ENCODE peak calls at places on chromosomes 12 and 14, in five cellular contexts. I is HepG2, Z is SK-N-SH, O is K562, W is GM12878. F is an unnamed sample.

GRCh38 chr12:124518051-124518932 is 49.1 kb downstream of the NCOR2 start:
- DNase-seq in I (peak; percentile 93), Z (peak; percentile 90), O (no peak), W (no peak), F (peak; percentile 99)

GRCh38 chr14:51283402-51283825 is 43.4 kb downstream of the TMX1 start:
- DNase-seq in I (peak; percentile 74), Z (peak; percentile 68), O (peak; percentile 60), W (no peak), F (peak; percentile 93)

GRCh38 chr12:1776139-1776975 is 44.0 kb upstream of the LRTM2 start:
- DNase-seq in I (no peak), Z (peak; percentile 44), O (no peak), W (no peak), F (peak; percentile 76)

GRCh38 chr12:111570090-111570961 is 28.8 kb downstream of the ATXN2 start:
- DNase-seq in I (no peak), Z (no peak), O (peak; percentile 19), W (no peak), F (peak; percentile 92)

GRCh38 chr14:70713096-70713875 is 71.6 kb downstream of the TTC9 start:
- DNase-seq in I (no peak), Z (no peak), O (no peak), W (no peak), F (no peak)

GRCh38 chr14:76697246-76697645 is 64.0 kb upstream of the VASH1 start:
- DNase-seq in I (no peak), Z (no peak), O (no peak), W (no peak), F (no peak)

GRCh38 chr12:28290262-28290661 is 100.0 kb downstream of the CCDC91 start:
- DNase-seq in I (no peak), Z (no peak), O (no peak), W (no peak), F (no peak)

GRCh38 chr12:121893901-121894540 is 5.4 kb downstream of the PSMD9 start:
- DNase-seq in I (peak; percentile 69), Z (no peak), O (no peak), W (no peak), F (peak; percentile 77)

GRCh38 chr14:51547260-51547659 is 104.5 kb upstream of the FRMD6 start:
- DNase-seq in I (no peak), Z (peak; percentile 30), O (no peak), W (no peak), F (peak; percentile 100)

GRCh38 chr12:121812320-121812871 is 8.6 kb downstream of the SETD1B start:
- DNase-seq in I (no peak), Z (peak; percentile 95), O (peak; percentile 93), W (no peak), F (peak; percentile 64)

GRCh38 chr12:124904306-124905098 is 9.9 kb downstream of the UBC start:
- DNase-seq in I (peak; percentile 72), Z (peak; percentile 48), O (peak; percentile 78), W (no peak), F (peak; percentile 94)

GRCh38 chr12:100401660-100402059 is 44.8 kb downstream of the SLC17A8 start:
- DNase-seq in I (no peak), Z (no peak), O (no peak), W (no peak), F (peak; percentile 31)

GRCh38 chr12:14950982-14951746 is 10.2 kb downstream of the ARHGDIB start:
- DNase-seq in I (peak; percentile 56), Z (no peak), O (no peak), W (no peak), F (no peak)

GRCh38 chr12:89521348-89522238 is 3.0 kb downstream of the GALNT4 start:
- DNase-seq in I (peak; percentile 71), Z (no peak), O (no peak), W (no peak), F (peak; percentile 47)

GRCh38 chr12:2383276-2384028 is 330.7 kb downstream of the CACNA1C start:
- DNase-seq in I (peak; percentile 7), Z (no peak), O (no peak), W (no peak), F (no peak)

GRCh38 chr12:18864900-18865561 is 127.1 kb downstream of the CAPZA3 start:
- DNase-seq in I (no peak), Z (peak; percentile 0), O (no peak), W (no peak), F (peak; percentile 73)

GRCh38 chr12:8914716-8915526 is 612 bp downstream of the PHC1 start:
- DNase-seq in I (peak; percentile 24), Z (peak; percentile 83), O (peak; percentile 67), W (no peak), F (peak; percentile 37)
- TF ChIP-seq MXI1 in I (no peak), Z (peak; percentile 71), O (no peak), W (no peak), F (peak; percentile 59)

DNA sequence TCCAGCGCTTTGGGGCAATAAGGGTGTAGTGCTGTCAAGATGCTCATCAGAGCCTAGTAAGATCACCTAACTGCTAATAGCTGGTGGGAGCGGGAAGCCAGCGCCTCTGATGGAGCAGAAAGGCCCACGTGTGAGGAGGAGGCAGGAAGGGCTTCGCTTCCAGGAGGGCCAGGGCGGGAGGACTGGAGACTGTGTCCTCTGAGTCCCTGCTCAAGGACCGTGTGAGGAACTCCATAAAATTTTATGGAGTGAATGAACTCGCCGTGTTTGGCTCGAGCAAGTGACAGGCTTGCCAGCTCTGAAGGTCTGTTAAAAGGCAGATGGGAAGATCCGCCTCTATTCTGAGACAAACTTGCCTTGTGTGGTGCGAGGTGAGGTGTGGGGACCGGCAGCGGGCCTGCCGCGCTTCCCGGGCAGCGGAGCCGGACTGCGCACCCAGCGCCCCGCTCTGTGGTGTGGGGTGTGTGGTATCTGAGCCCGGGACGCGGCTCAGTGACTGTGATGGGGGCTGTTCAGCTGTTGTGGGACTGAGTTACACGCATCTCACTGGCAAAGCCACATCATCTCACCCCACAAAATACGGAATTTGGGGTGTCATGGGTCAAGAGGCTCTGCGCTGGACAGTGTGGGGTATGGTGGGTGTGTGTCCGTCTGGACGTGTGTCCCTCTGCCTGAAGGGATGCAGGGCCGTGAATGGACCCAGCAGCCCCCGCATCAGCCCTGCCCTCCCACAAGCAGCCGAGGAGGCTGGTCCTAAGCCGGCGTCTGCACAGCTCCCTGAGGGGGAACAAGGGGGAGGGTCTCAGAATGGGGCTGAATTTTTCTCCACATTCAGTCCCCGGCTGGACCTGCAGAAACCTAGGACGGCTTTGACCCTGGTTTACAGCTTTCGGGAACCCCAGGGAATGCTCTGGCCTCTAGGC is 157.0 kb upstream of the C14orf180 start:
- DNase-seq in I (no peak), Z (peak; percentile 41), O (no peak), W (no peak), F (no peak)
- TF ChIP-seq MXI1 in I (no peak), Z (no peak), O (no peak), W (no peak), F (no peak)

GRCh38 chr12:6827982-6828670 is at the start of gene P3H3:
- DNase-seq in I (peak; percentile 23), Z (peak; percentile 84), O (peak; percentile 50), W (no peak), F (peak; percentile 47)

GRCh38 chr12:6830286-6830892 is 2.2 kb downstream of the P3H3 start:
- DNase-seq in I (no peak), Z (no peak), O (no peak), W (no peak), F (no peak)

GRCh38 chr12:6829532-6830220 is 1.5 kb downstream of the P3H3 start:
- DNase-seq in I (peak; percentile 66), Z (peak; percentile 76), O (peak; percentile 34), W (no peak), F (peak; percentile 43)

GRCh38 chr12:6827437-6827894 is 741 bp upstream of the P3H3 start:
- DNase-seq in I (peak; percentile 67), Z (peak; percentile 92), O (peak; percentile 56), W (no peak), F (peak; percentile 79)

GRCh38 chr12:6828671-6829531 is 694 bp downstream of the P3H3 start:
- DNase-seq in I (no peak), Z (peak; percentile 81), O (peak; percentile 70), W (no peak), F (peak; percentile 50)
- TF ChIP-seq MXI1 in I (no peak), Z (peak; percentile 58), O (no peak), W (no peak), F (no peak)

GRCh38 chr12:120725659-120726509 is at the start of gene ACADS:
- DNase-seq in I (peak; percentile 73), Z (peak; percentile 98), O (peak; percentile 99), W (peak; percentile 40), F (peak; percentile 67)
- TF ChIP-seq MXI1 in I (no peak), Z (peak; percentile 72), O (peak; percentile 20), W (no peak), F (no peak)

DNA sequence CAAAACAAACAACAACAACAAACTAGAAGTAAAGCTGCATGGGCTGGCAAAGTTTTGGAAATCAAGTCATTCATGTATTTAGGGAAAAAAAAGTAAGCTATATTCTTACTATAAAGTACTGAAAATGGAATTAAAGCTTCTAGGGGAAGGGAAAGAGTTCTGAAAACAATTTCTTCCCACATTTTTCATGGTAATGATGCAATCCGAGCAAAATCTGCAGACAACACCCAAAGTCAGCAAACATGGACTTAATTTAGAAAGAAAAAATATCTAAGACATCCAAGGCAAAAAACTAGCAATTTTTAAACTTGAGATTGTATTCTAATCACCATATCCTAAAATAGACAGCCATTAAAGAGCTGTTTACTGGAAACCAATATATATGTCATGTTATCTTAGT is 86.3 kb downstream of the LRP6 start:
- DNase-seq in I (no peak), Z (no peak), O (no peak), W (no peak), F (no peak)
- TF ChIP-seq MXI1 in I (no peak), Z (no peak), O (no peak), W (no peak), F (no peak)

DNA sequence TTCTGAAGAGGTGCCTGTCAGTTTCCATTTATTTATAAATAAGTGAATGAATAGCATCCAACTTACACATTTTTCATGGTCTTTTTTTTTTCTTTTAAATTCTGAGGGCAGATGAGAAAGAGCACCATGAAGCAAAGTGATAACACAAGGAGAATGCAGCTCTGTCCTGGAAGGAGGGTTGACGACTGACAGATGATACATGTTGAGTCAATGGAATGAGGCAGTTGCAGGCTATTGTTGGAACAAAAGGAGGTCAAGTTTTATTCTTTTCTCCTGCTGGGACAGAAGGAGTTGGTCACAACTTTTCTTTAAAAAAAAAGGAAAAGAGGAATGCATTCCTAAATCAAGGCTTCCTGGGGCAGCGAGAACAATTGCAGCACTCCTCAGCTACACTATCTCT is 119.9 kb upstream of the PLEKHG7 start:
- DNase-seq in I (no peak), Z (no peak), O (no peak), W (no peak), F (no peak)
- TF ChIP-seq MXI1 in I (no peak), Z (no peak), O (no peak), W (no peak), F (no peak)

DNA sequence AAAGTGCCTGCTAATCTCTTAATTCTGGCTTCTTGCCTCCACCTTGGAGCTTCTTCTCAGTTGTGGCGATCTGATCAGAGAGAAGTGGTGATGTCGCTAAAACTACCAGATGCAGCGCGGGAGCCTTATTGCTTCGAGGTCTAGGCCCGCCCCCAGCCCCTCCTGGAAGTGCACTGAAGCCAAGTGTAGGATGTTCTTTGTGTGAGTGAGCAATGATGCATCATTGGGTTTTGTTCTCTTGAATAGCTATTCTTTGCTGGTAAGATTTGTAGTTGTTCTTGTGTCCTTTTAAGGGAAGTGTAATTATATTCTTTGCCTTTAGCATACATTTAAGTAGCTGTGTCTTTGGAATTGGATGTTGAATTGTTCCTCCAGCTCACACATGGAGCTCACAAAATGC is 35.8 kb downstream of the MTHFD1 start:
- DNase-seq in I (no peak), Z (no peak), O (no peak), W (no peak), F (peak; percentile 61)
- TF ChIP-seq MXI1 in I (no peak), Z (no peak), O (no peak), W (no peak), F (no peak)

GRCh38 chr12:109288571-109288970 is 20.5 kb downstream of the FOXN4 start:
- DNase-seq in I (no peak), Z (no peak), O (no peak), W (no peak), F (no peak)
- TF ChIP-seq MXI1 in I (no peak), Z (no peak), O (no peak), W (no peak), F (no peak)